ENCODE peak calls at places on chromosome 19, in four cellular contexts. One of them, this sample, is unnamed.

GRCh38 chr19:49862411-49863253 is 4.7 kb downstream of the PNKP start:
- DNase-seq in hippocampal formation: no peak
- DNase-seq in fibroblast of the conjunctiva: no peak
- DNase-seq in colonic mucosa: peak; percentile 26
- DNase-seq in this sample: peak; percentile 25

GRCh38 chr19:34248941-34249340 is 5.4 kb upstream of the GARRE1 start:
- DNase-seq in colonic mucosa: no peak
- DNase-seq in hippocampal formation: no peak
- DNase-seq in fibroblast of the conjunctiva: no peak
- DNase-seq in this sample: no peak

GRCh38 chr19:9700229-9700981 is 25.5 kb upstream of the ZNF562 start:
- DNase-seq in hippocampal formation: no peak
- DNase-seq in fibroblast of the conjunctiva: no peak
- DNase-seq in colonic mucosa: no peak
- DNase-seq in this sample: no peak

GRCh38 chr19:19039901-19040300 is 6.5 kb downstream of the ARMC6 start:
- DNase-seq in fibroblast of the conjunctiva: no peak
- DNase-seq in colonic mucosa: no peak
- DNase-seq in hippocampal formation: no peak
- DNase-seq in this sample: no peak

GRCh38 chr19:55118401-55118991 is 1.1 kb upstream of the PPP1R12C start:
- DNase-seq in fibroblast of the conjunctiva: no peak
- DNase-seq in hippocampal formation: peak; percentile 56
- DNase-seq in colonic mucosa: peak; percentile 78
- DNase-seq in this sample: no peak

GRCh38 chr19:49327878-49328544 is 3.0 kb upstream of the SLC6A16 start:
- DNase-seq in hippocampal formation: no peak
- DNase-seq in fibroblast of the conjunctiva: no peak
- DNase-seq in colonic mucosa: peak; percentile 36
- DNase-seq in this sample: peak; percentile 57

GRCh38 chr19:31223805-31224534 is 125.3 kb downstream of the TSHZ3 start:
- DNase-seq in colonic mucosa: no peak
- DNase-seq in hippocampal formation: no peak
- DNase-seq in fibroblast of the conjunctiva: peak; percentile 84
- DNase-seq in this sample: no peak

GRCh38 chr19:43798546-43799409 is 3.5 kb downstream of the LYPD5 start:
- DNase-seq in fibroblast of the conjunctiva: no peak
- DNase-seq in colonic mucosa: peak; percentile 87
- DNase-seq in hippocampal formation: no peak
- DNase-seq in this sample: peak; percentile 88

GRCh38 chr19:10408511-10409291 is 5.4 kb upstream of the CDC37 start:
- DNase-seq in hippocampal formation: peak; percentile 43
- DNase-seq in colonic mucosa: no peak
- DNase-seq in fibroblast of the conjunctiva: no peak
- DNase-seq in this sample: no peak

GRCh38 chr19:6238643-6239281 is 41.0 kb downstream of the MLLT1 start:
- DNase-seq in hippocampal formation: no peak
- DNase-seq in fibroblast of the conjunctiva: peak; percentile 45
- DNase-seq in colonic mucosa: no peak
- DNase-seq in this sample: no peak

GRCh38 chr19:33071887-33072286 is 7.2 kb upstream of the RHPN2 start:
- DNase-seq in colonic mucosa: no peak
- DNase-seq in fibroblast of the conjunctiva: no peak
- DNase-seq in hippocampal formation: no peak
- DNase-seq in this sample: no peak

GRCh38 chr19:43432866-43433673 is 18.4 kb downstream of the TEX101 start:
- DNase-seq in colonic mucosa: peak; percentile 70
- DNase-seq in hippocampal formation: no peak
- DNase-seq in fibroblast of the conjunctiva: no peak
- DNase-seq in this sample: peak; percentile 86

GRCh38 chr19:18995804-18996241 is 37.5 kb downstream of the SUGP2 start:
- DNase-seq in fibroblast of the conjunctiva: peak; percentile 80
- DNase-seq in hippocampal formation: peak; percentile 62
- DNase-seq in colonic mucosa: peak; percentile 40
- DNase-seq in this sample: peak; percentile 46

GRCh38 chr19:1397838-1398237 is 3.5 kb downstream of the GAMT start:
- DNase-seq in colonic mucosa: no peak
- DNase-seq in fibroblast of the conjunctiva: no peak
- DNase-seq in hippocampal formation: no peak
- DNase-seq in this sample: no peak

GRCh38 chr19:3793799-3794198 is 7.6 kb upstream of the MATK start:
- DNase-seq in fibroblast of the conjunctiva: no peak
- DNase-seq in hippocampal formation: no peak
- DNase-seq in colonic mucosa: no peak
- DNase-seq in this sample: no peak

GRCh38 chr19:8396563-8397203 is 6.5 kb downstream of the RAB11B start:
- DNase-seq in colonic mucosa: peak; percentile 62
- DNase-seq in fibroblast of the conjunctiva: peak; percentile 22
- DNase-seq in hippocampal formation: peak; percentile 64
- DNase-seq in this sample: peak; percentile 41

GRCh38 chr19:49432141-49433073 is 7.2 kb downstream of the GFY start:
- DNase-seq in colonic mucosa: peak; percentile 73
- DNase-seq in hippocampal formation: no peak
- DNase-seq in fibroblast of the conjunctiva: no peak
- DNase-seq in this sample: no peak

GRCh38 chr19:3404324-3405260 is 38.2 kb downstream of the NFIC start:
- DNase-seq in colonic mucosa: peak; percentile 58
- DNase-seq in fibroblast of the conjunctiva: peak; percentile 73
- DNase-seq in hippocampal formation: peak; percentile 85
- DNase-seq in this sample: no peak

GRCh38 chr19:18814063-18814462 is 17.7 kb upstream of the UPF1 start:
- DNase-seq in colonic mucosa: no peak
- DNase-seq in fibroblast of the conjunctiva: no peak
- DNase-seq in hippocampal formation: no peak
- DNase-seq in this sample: no peak